ENCODE peak calls at places on chromosomes 3 and 15, in ten cellular contexts. L is suprapubic skin, P is thoracic aorta, M is pancreas, I is A673, U is upper lobe of right lung, G is breast epithelium, K is prostate gland, Q is IMR-90, J is cardiac muscle cell. H is an unnamed sample.

GRCh38 chr15:75655911-75656310 is 8.2 kb downstream of the SNX33 start:
- DNase-seq in L (no peak), J (no peak), I (no peak), Q (no peak), U (no peak), P (no peak), M (no peak), K (no peak), G (no peak), H (no peak)

GRCh38 chr3:138376663-138377062 is 28.3 kb downstream of the MRAS start:
- DNase-seq in P (no peak), L (no peak), Q (no peak), I (no peak), M (no peak), J (no peak), U (no peak), G (no peak), K (no peak), H (no peak)

GRCh38 chr3:110608566-110608965 is 463.1 kb upstream of the NECTIN3 start:
- DNase-seq in K (no peak), J (no peak), I (no peak), U (no peak), M (no peak), L (no peak), G (no peak), Q (peak), P (no peak), H (no peak)

GRCh38 chr3:85939026-85939616 is 980.3 kb downstream of the CADM2 start:
- DNase-seq in L (no peak), Q (no peak), G (no peak), K (no peak), M (no peak), J (no peak), I (peak), P (no peak), U (no peak), H (no peak)

GRCh38 chr15:46456431-46456830 is 821.6 kb downstream of the SQOR start:
- DNase-seq in P (no peak), K (no peak), M (no peak), L (no peak), Q (no peak), G (no peak), J (no peak), U (no peak), I (no peak), H (no peak)

GRCh38 chr15:28994830-28995180 is 109.0 kb downstream of the APBA2 start:
- DNase-seq in I (no peak), J (no peak), K (no peak), Q (no peak), M (no peak), U (peak), G (no peak), P (no peak), L (no peak), H (no peak)

GRCh38 chr3:156323466-156323865 is 203.1 kb downstream of the KCNAB1 start:
- DNase-seq in U (no peak), J (no peak), L (no peak), P (no peak), M (no peak), I (peak), G (no peak), K (no peak), Q (no peak), H (no peak)

GRCh38 chr3:102790742-102791141 is 355.9 kb downstream of the ZPLD1 start:
- DNase-seq in I (no peak), Q (peak), L (no peak), J (no peak), U (no peak), M (no peak), P (no peak), G (no peak), K (no peak), H (no peak)

GRCh38 chr3:112640333-112640863 is 545 bp downstream of the CCDC80 start:
- DNase-seq in U (no peak), I (peak), Q (peak), G (no peak), M (no peak), P (no peak), K (no peak), L (no peak), J (peak), H (peak)

GRCh38 chr3:155876537-155876936 is 6.1 kb downstream of the GMPS start:
- DNase-seq in P (no peak), U (no peak), K (no peak), Q (no peak), L (no peak), M (no peak), G (no peak), I (no peak), J (no peak), H (no peak)

GRCh38 chr3:2603734-2604297 is 505.1 kb downstream of the CNTN4 start:
- DNase-seq in G (no peak), L (no peak), J (no peak), I (no peak), M (no peak), P (no peak), U (no peak), Q (no peak), K (no peak), H (no peak)

GRCh38 chr3:28698706-28699105 is 350.1 kb upstream of the AZI2 start:
- DNase-seq in U (no peak), K (no peak), P (no peak), Q (no peak), M (no peak), I (no peak), J (no peak), L (no peak), G (no peak), H (no peak)

GRCh38 chr3:150036780-150037179 is 66.1 kb upstream of the PFN2 start:
- DNase-seq in P (no peak), K (no peak), L (no peak), J (no peak), G (no peak), U (no peak), Q (no peak), M (no peak), I (no peak), H (no peak)

GRCh38 chr3:64445318-64446300 is 220.3 kb upstream of the PRICKLE2 start:
- DNase-seq in G (no peak), U (peak), P (no peak), I (no peak), L (peak), K (no peak), M (peak), Q (peak), J (peak), H (no peak)

GRCh38 chr3:157649511-157649910 is 146.3 kb upstream of the VEPH1 start:
- DNase-seq in G (no peak), Q (no peak), L (no peak), J (no peak), M (no peak), I (no peak), K (no peak), U (no peak), P (no peak), H (no peak)

GRCh38 chr15:78838480-78838879 is 27.2 kb upstream of the ADAMTS7 start:
- DNase-seq in U (no peak), K (no peak), Q (peak), G (no peak), J (no peak), L (no peak), P (no peak), I (no peak), M (no peak), H (peak)

GRCh38 chr3:94645790-94646189 is 582.9 kb downstream of the NSUN3 start:
- DNase-seq in G (no peak), M (no peak), U (no peak), J (no peak), K (no peak), Q (no peak), I (no peak), P (no peak), L (no peak), H (no peak)

GRCh38 chr3:127448671-127449070 is 141.9 kb downstream of the TPRA1 start:
- DNase-seq in P (no peak), Q (no peak), I (no peak), U (no peak), L (peak), M (no peak), J (no peak), G (no peak), K (no peak), H (peak)

GRCh38 chr3:110430146-110430545 is 641.5 kb upstream of the NECTIN3 start:
- DNase-seq in L (no peak), U (no peak), G (no peak), I (no peak), P (no peak), K (no peak), M (no peak), Q (peak), J (no peak), H (no peak)

GRCh38 chr3:125179528-125180240 is 32.9 kb downstream of the SLC12A8 start:
- DNase-seq in P (no peak), I (no peak), K (no peak), L (no peak), Q (no peak), U (no peak), J (no peak), G (no peak), M (no peak), H (no peak)
- H3K27ac ChIP-seq in P (no peak), I (no peak), K (no peak), L (no peak), Q (no peak), U (no peak), J (no peak), G (no peak), M (no peak), H (no peak)

GRCh38 chr3:49121244-49121671 is 635 bp upstream of the USP19 start:
- DNase-seq in K (no peak), I (no peak), U (no peak), Q (no peak), G (no peak), J (no peak), M (no peak), L (no peak), P (no peak), H (no peak)
- H3K4me3 ChIP-seq in K (peak), I (peak), U (peak), Q (no peak), G (peak), J (no peak), M (peak), L (peak), P (peak), H (peak)

DNA sequence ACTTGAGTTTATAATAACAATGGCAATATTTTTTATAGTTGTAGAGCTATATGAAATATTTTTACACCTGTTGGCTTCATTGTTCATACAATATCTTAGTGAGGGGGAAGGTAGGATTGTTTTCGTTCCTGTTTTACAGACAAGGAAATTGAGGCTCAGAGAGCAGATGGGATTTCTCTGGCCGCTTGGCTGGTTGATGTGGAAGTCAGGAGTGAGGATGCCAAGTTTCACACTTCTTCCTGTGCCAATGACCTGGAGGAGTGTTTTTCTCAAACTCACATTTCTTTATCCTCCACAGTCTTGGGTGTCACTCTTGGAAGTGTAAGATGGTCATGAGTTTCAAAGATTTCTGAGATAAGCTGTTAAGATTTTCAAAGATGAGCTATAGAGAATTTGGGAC is 50.6 kb downstream of the LPP start:
- DNase-seq in G (peak), J (no peak), K (no peak), I (no peak), L (no peak), U (no peak), P (no peak), M (no peak), Q (no peak), H (no peak)
- H3K27ac ChIP-seq in G (no peak), J (no peak), K (no peak), I (no peak), L (no peak), U (no peak), P (no peak), M (no peak), Q (no peak), H (peak)

GRCh38 chr15:88637436-88637835 is 1.4 kb upstream of the ISG20 start:
- DNase-seq in K (no peak), I (no peak), G (no peak), J (no peak), U (no peak), L (peak), Q (no peak), P (no peak), M (no peak), H (peak)
- H3K4me3 ChIP-seq in K (no peak), I (no peak), G (no peak), J (no peak), U (no peak), L (no peak), Q (no peak), P (no peak), M (no peak), H (no peak)

GRCh38 chr15:60412807-60413597 is 15.2 kb upstream of the ANXA2 start:
- DNase-seq in Q (no peak), J (no peak), I (no peak), L (no peak), K (no peak), M (no peak), G (no peak), U (no peak), P (no peak), H (no peak)

GRCh38 chr15:60416519-60416918 is 18.7 kb upstream of the ANXA2 start:
- DNase-seq in G (no peak), Q (no peak), I (no peak), P (no peak), M (no peak), U (no peak), K (no peak), J (no peak), L (no peak), H (no peak)

GRCh38 chr15:60412026-60412425 is 14.2 kb upstream of the ANXA2 start:
- DNase-seq in M (no peak), K (no peak), P (no peak), L (no peak), U (no peak), G (no peak), Q (no peak), I (no peak), J (no peak), H (no peak)

GRCh38 chr15:60417112-60417511 is 19.3 kb upstream of the ANXA2 start:
- DNase-seq in G (no peak), I (no peak), L (no peak), U (no peak), J (no peak), M (no peak), Q (no peak), K (no peak), P (no peak), H (no peak)

DNA sequence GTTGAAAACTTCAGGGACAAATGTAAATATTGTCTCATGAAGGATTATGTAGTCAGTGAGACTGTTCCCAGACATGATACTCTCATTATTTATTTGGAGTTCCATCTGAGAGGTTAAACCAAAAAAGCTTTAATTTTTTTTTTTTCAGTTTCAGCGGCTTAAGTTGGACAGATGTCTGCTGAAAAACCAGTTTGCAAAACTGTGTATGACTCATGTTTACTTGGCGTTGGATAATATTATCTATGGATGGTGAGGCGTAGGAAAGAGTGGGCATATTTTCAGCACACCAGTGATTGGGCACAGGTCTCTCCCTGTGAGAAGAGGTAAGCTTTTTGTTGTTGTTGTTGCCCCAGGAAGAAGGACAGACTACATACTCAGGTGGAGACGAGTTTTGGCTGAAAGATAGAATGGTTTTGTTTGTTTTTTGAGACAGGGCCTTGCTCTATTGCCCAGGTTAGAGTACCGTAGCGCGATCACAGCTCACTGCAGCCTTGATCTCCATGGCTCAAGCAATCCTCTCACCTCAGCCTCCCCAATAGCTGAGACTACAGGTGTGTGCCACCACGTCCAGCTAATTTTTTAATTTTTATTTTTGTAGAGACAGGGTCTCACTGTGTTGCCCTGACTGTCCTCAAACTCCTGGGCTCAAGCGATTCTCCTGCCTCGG is 16.4 kb upstream of the ANXA2 start:
- DNase-seq in P (no peak), M (no peak), L (no peak), Q (peak), J (no peak), K (no peak), G (no peak), U (no peak), I (no peak), H (no peak)
- H3K27ac ChIP-seq in P (peak), M (no peak), L (peak), Q (no peak), J (no peak), K (peak), G (peak), U (no peak), I (no peak), H (peak)

GRCh38 chr3:33364531-33365128 is 75.6 kb downstream of the UBP1 start:
- DNase-seq in J (no peak), U (no peak), P (no peak), G (no peak), Q (peak), M (no peak), K (no peak), L (no peak), I (no peak), H (no peak)

GRCh38 chr3:33363113-33363800 is 76.9 kb downstream of the UBP1 start:
- DNase-seq in L (no peak), G (no peak), J (no peak), U (no peak), P (no peak), I (no peak), K (no peak), M (no peak), Q (peak), H (no peak)

GRCh38 chr3:33358172-33358781 is 81.0 kb downstream of the FBXL2 start:
- DNase-seq in I (no peak), Q (no peak), L (no peak), U (no peak), M (no peak), G (no peak), P (no peak), K (no peak), J (no peak), H (no peak)

GRCh38 chr3:33364060-33364459 is 76.1 kb downstream of the UBP1 start:
- DNase-seq in L (no peak), I (no peak), Q (no peak), U (no peak), P (no peak), G (no peak), M (no peak), J (no peak), K (no peak), H (no peak)

DNA sequence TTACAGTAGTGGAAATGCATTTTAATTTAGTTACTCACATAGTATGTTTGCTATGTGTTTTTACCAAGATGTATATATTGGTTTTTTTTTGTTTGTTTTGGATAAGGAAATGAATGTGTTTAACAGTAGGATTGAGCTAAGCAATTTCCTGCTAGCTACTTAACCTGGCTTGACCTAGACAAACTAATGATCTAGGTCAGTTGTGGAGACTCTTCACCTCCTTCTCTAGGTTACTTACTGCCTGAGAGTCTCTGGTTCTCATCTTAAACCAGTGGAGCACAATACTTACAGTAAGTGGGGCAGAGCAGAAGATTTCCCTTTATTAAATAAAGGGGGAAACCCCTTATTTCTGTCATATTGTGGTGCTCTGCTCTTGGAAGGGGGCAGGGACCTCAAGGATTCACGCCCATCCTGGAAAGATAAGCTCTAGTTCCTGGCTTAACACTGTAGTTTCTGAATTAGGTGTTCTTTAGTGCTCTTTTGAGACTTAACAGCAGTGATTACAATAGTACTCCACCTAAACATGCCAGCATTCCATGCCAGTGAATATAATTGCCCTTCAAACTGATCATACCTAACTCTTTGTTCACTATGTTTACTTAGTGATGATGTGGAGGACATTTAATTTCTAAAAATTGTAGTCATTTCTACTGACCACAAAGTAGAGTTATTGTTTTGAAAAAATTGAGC is 79.9 kb downstream of the UBP1 start:
- DNase-seq in J (no peak), M (no peak), K (no peak), U (no peak), Q (peak), P (no peak), I (no peak), L (no peak), G (no peak), H (no peak)
- H3K4me3 ChIP-seq in J (no peak), M (no peak), K (no peak), U (no peak), Q (no peak), P (no peak), I (no peak), L (no peak), G (no peak), H (no peak)

GRCh38 chr3:76949033-76949432 is 90.9 kb upstream of the ROBO2 start:
- DNase-seq in G (no peak), P (no peak), L (no peak), Q (no peak), I (no peak), M (no peak), K (no peak), J (no peak), U (no peak), H (no peak)
- H3K27ac ChIP-seq in G (no peak), P (no peak), L (no peak), Q (no peak), I (no peak), M (no peak), K (no peak), J (no peak), U (no peak), H (no peak)

GRCh38 chr15:65642588-65642987 is 20.9 kb downstream of the SLC24A1 start:
- DNase-seq in G (no peak), U (no peak), P (no peak), Q (no peak), K (no peak), M (no peak), L (no peak), I (no peak), J (no peak), H (no peak)

GRCh38 chr15:65641723-65642475 is 20.2 kb downstream of the SLC24A1 start:
- DNase-seq in U (no peak), P (no peak), M (no peak), L (no peak), K (no peak), Q (no peak), I (no peak), G (no peak), J (no peak), H (no peak)

GRCh38 chr15:65639509-65639908 is 17.8 kb downstream of the SLC24A1 start:
- DNase-seq in L (no peak), G (no peak), K (no peak), Q (no peak), U (no peak), I (no peak), M (no peak), J (no peak), P (no peak), H (no peak)

GRCh38 chr15:65638107-65638506 is 16.4 kb downstream of the SLC24A1 start:
- DNase-seq in I (no peak), U (no peak), P (no peak), Q (no peak), J (peak), L (no peak), M (no peak), K (no peak), G (no peak), H (no peak)

GRCh38 chr15:65638681-65639089 is 16.9 kb downstream of the SLC24A1 start:
- DNase-seq in G (no peak), P (no peak), I (peak), K (peak), M (no peak), U (no peak), J (peak), Q (peak), L (no peak), H (no peak)
- H3K4me3 ChIP-seq in G (no peak), P (peak), I (peak), K (no peak), M (no peak), U (no peak), J (no peak), Q (no peak), L (no peak), H (no peak)

GRCh38 chr3:14223595-14223994 is 45.0 kb downstream of the LSM3 start:
- DNase-seq in L (no peak), G (no peak), U (no peak), P (no peak), Q (no peak), J (no peak), K (no peak), M (no peak), I (no peak), H (no peak)

GRCh38 chr3:14222900-14223594 is 44.4 kb downstream of the LSM3 start:
- DNase-seq in M (no peak), Q (no peak), J (no peak), G (no peak), K (no peak), U (no peak), L (no peak), P (no peak), I (no peak), H (no peak)

GRCh38 chr3:14220933-14221332 is 42.3 kb downstream of the LSM3 start:
- DNase-seq in U (no peak), P (no peak), L (no peak), M (no peak), J (no peak), K (no peak), Q (no peak), I (no peak), G (no peak), H (no peak)

GRCh38 chr3:14221902-14222301 is 43.3 kb downstream of the LSM3 start:
- DNase-seq in J (no peak), P (no peak), M (no peak), Q (no peak), G (no peak), I (no peak), L (no peak), U (no peak), K (no peak), H (no peak)

GRCh38 chr3:14222457-14222856 is 43.8 kb downstream of the LSM3 start:
- DNase-seq in L (no peak), I (no peak), P (no peak), M (no peak), U (no peak), Q (no peak), K (no peak), J (no peak), G (no peak), H (no peak)
- H3K27ac ChIP-seq in L (no peak), I (no peak), P (no peak), M (no peak), U (no peak), Q (no peak), K (no peak), J (no peak), G (no peak), H (no peak)